ENCODE peak calls at places on chromosomes 2 and 18, in ten cellular contexts. V, Y, Q, P, U, C, O, D, H and J are unnamed samples.

GRCh38 chr2:160207804-160208661 is 8.0 kb upstream of the ITGB6 start:
- DNase-seq in P (peak; percentile 94), D (peak; percentile 94), V (peak; percentile 42), C (peak; percentile 56), O (peak; percentile 95), H (peak; percentile 74), U (no peak), Y (peak; percentile 92), Q (peak; percentile 98), J (peak; percentile 80)

GRCh38 chr2:71477231-71477681 is 23.9 kb downstream of the DYSF start:
- DNase-seq in D (no peak), O (no peak), C (no peak), Y (no peak), H (no peak), V (no peak), U (no peak), Q (no peak), P (no peak), J (no peak)

GRCh38 chr2:138949517-138949916 is 169.3 kb upstream of the NXPH2 start:
- DNase-seq in U (no peak), D (no peak), Y (no peak), C (no peak), Q (no peak), H (no peak), V (no peak), O (no peak), P (no peak), J (no peak)

GRCh38 chr2:120452131-120452530 is 106.2 kb downstream of the INHBB start:
- DNase-seq in O (no peak), Q (no peak), U (no peak), C (no peak), V (no peak), P (no peak), D (no peak), Y (no peak), H (no peak), J (no peak)

GRCh38 chr2:188333751-188334524 is 42.3 kb downstream of the GULP1 start:
- DNase-seq in P (peak; percentile 75), U (no peak), Q (peak; percentile 51), C (no peak), V (peak; percentile 26), O (no peak), Y (no peak), D (no peak), H (no peak), J (no peak)

GRCh38 chr2:9382604-9383235 is 40.6 kb downstream of the ITGB1BP1 start:
- DNase-seq in H (peak; percentile 66), U (no peak), D (no peak), Q (peak; percentile 34), C (no peak), P (no peak), V (no peak), O (no peak), Y (no peak), J (no peak)

GRCh38 chr2:28325567-28326468 is 66.8 kb upstream of the FOSL2 start:
- DNase-seq in H (no peak), Y (no peak), O (peak; percentile 78), V (no peak), C (no peak), D (peak; percentile 71), U (no peak), P (peak; percentile 89), Q (no peak), J (no peak)

GRCh38 chr2:151616760-151617339 is 117.4 kb downstream of the NEB start:
- DNase-seq in C (no peak), U (no peak), O (no peak), P (no peak), V (no peak), H (no peak), Y (no peak), Q (no peak), D (no peak), J (no peak)

GRCh38 chr18:3722662-3723433 is 272.9 kb downstream of the TGIF1 start:
- DNase-seq in Y (no peak), C (peak; percentile 86), U (no peak), Q (no peak), D (no peak), H (no peak), V (no peak), P (no peak), O (no peak), J (no peak)
- TF ChIP-seq CTCF in Y (no peak), C (no peak), U (no peak), Q (no peak), D (no peak), H (no peak), V (no peak), P (no peak), O (no peak), J (no peak)

DNA sequence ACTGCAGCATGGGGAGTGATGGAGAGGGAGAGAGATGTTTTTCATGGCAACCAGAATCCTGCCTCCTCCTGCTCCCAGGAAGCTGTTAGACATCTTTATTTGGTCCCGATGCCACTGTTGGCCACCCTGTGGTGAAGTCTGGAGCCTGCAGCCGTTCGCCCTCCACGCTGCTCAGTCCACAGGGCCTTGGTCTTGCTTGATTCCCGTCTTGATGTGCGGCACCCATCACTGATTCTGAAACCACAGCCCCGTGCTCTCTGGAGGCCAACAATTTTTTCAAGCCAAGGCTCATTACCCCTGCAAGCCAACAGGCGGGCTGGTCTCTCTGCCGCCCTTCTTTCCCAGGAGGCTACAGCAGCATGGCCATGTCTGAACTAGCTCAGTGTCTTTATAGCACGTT is 24.5 kb downstream of the SIGLEC15 start:
- DNase-seq in Q (no peak), P (no peak), H (peak; percentile 35), O (no peak), D (no peak), V (no peak), Y (no peak), C (no peak), U (peak; percentile 66), J (no peak)
- TF ChIP-seq CTCF in Q (peak; percentile 33), P (peak; percentile 9), H (peak; percentile 70), O (peak; percentile 60), D (peak; percentile 50), V (peak; percentile 33), Y (no peak), C (peak; percentile 41), U (peak; percentile 20), J (peak; percentile 23)

GRCh38 chr2:176088048-176088936 is 4.2 kb upstream of the HOXD13 start:
- DNase-seq in C (no peak), P (peak; percentile 79), Y (no peak), V (peak; percentile 53), D (peak; percentile 35), U (peak; percentile 79), O (no peak), H (peak; percentile 15), Q (peak; percentile 80), J (no peak)

GRCh38 chr2:176085120-176085788 is 1.5 kb upstream of the EVX2 start:
- DNase-seq in P (peak; percentile 66), Y (no peak), Q (no peak), O (no peak), U (peak; percentile 57), D (no peak), H (no peak), V (no peak), C (no peak), J (no peak)

GRCh38 chr2:176084629-176085119 is 912 bp upstream of the EVX2 start:
- DNase-seq in Y (no peak), V (no peak), D (no peak), P (no peak), U (no peak), O (no peak), Q (peak; percentile 40), C (no peak), H (no peak), J (no peak)

GRCh38 chr2:176087330-176088047 is 3.7 kb upstream of the EVX2 start:
- DNase-seq in C (no peak), Y (no peak), V (no peak), H (no peak), P (no peak), D (no peak), U (no peak), O (no peak), Q (no peak), J (no peak)

DNA sequence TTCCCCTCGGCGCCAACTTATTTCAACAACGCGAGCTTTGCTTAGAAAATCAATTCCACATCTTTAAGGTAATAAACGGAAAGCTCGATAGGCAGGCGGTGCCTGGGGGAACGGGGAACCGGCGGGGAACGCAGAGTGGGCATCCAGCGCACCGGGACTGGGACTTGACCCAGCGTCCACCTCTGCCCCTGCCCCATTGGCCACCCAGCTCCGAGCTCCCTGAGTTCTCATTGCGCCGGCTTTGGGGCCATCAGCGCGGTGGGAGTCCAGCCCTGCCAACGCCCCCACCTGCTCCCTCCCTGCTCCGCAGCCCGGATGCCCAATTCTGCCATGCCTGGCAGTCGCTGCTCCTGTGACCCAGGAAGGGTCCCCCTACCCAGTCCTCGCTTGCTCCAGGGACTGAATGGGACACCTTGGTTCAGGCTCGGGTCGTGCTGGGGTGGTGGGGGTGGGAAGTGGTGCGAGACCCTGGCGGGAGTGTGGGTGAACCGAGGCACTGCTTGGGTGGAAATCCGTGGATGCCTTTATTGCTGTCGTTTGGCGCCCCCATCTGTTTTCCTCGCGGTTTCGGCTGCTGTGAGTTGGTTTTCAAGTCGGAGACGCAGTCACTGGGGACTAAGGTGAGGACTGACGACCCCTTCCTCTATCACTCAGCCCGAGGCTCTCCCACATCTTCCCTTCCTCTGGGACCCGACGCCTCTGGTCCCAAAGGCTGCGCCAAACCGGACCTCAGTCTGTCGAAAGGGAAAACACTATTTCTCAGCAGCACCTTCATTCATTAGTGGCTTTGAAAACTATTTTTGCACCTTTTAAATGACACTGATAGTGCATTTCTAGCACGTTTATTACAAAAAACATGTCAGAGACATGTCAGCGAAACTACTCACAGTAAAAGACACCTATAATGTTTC is 2.4 kb upstream of the EVX2 start:
- DNase-seq in C (no peak), Q (peak; percentile 76), V (no peak), H (no peak), O (no peak), Y (no peak), U (peak; percentile 69), P (no peak), D (no peak), J (no peak)
- TF ChIP-seq CTCF in C (peak; percentile 47), Q (peak; percentile 56), V (peak; percentile 60), H (peak; percentile 64), O (peak; percentile 48), Y (peak; percentile 82), U (no peak), P (peak; percentile 51), D (peak; percentile 62), J (peak; percentile 63)

GRCh38 chr2:222673273-222673672 is 1.8 kb downstream of the MOGAT1 start:
- DNase-seq in Y (no peak), Q (no peak), O (no peak), P (no peak), H (no peak), U (no peak), D (no peak), V (no peak), C (no peak), J (no peak)

GRCh38 chr2:222683805-222684204 is 12.3 kb downstream of the MOGAT1 start:
- DNase-seq in O (no peak), V (no peak), P (no peak), Y (no peak), Q (no peak), U (no peak), C (no peak), D (no peak), H (no peak), J (no peak)

GRCh38 chr2:222672068-222672401 is 577 bp downstream of the MOGAT1 start:
- DNase-seq in Y (no peak), V (no peak), D (no peak), U (no peak), H (no peak), P (no peak), C (no peak), Q (no peak), O (no peak), J (no peak)

GRCh38 chr2:222673883-222674282 is 2.4 kb downstream of the MOGAT1 start:
- DNase-seq in U (no peak), Q (no peak), C (no peak), D (no peak), O (no peak), P (no peak), H (no peak), V (no peak), Y (no peak), J (no peak)

GRCh38 chr2:222677981-222678380 is 6.5 kb downstream of the MOGAT1 start:
- DNase-seq in O (no peak), D (no peak), Y (no peak), V (no peak), C (no peak), Q (no peak), H (peak; percentile 14), U (no peak), P (no peak), J (no peak)
- TF ChIP-seq CTCF in O (no peak), D (peak; percentile 13), Y (no peak), V (no peak), C (peak; percentile 12), Q (no peak), H (peak; percentile 49), U (no peak), P (no peak), J (no peak)